ENCODE peak calls at places on chromosome 9, in nine cellular contexts. One of them, this sample, is unnamed. For H3K9me3, the result is how much of the 10 kb centered on the place peaks cover.

GRCh38 chr9:125586173-125586512 is 120.9 kb downstream of the MAPKAP1 start:
- DNase-seq in psoas muscle: no peak
- DNase-seq in RWPE2: no peak
- DNase-seq in IMR-90: no peak
- DNase-seq in ascending aorta: no peak
- DNase-seq in breast epithelium: no peak
- DNase-seq in A549: no peak
- DNase-seq in effector memory CD4-positive, alpha-beta T cell: no peak
- DNase-seq in right cardiac atrium: no peak
- DNase-seq in this sample: no peak

GRCh38 chr9:76985581-76985980 is 33.9 kb upstream of the FOXB2 start:
- DNase-seq in psoas muscle: no peak
- DNase-seq in ascending aorta: no peak
- DNase-seq in breast epithelium: no peak
- DNase-seq in RWPE2: no peak
- DNase-seq in right cardiac atrium: no peak
- DNase-seq in IMR-90: no peak
- DNase-seq in effector memory CD4-positive, alpha-beta T cell: no peak
- DNase-seq in A549: no peak
- DNase-seq in this sample: no peak

GRCh38 chr9:135155396-135155795 is 67.9 kb downstream of the OLFM1 start:
- DNase-seq in psoas muscle: no peak
- DNase-seq in RWPE2: no peak
- DNase-seq in breast epithelium: no peak
- DNase-seq in IMR-90: no peak
- DNase-seq in effector memory CD4-positive, alpha-beta T cell: no peak
- DNase-seq in right cardiac atrium: no peak
- DNase-seq in ascending aorta: no peak
- DNase-seq in A549: no peak
- DNase-seq in this sample: no peak

GRCh38 chr9:31870276-31870675 is 514.2 kb upstream of the ACO1 start:
- DNase-seq in breast epithelium: no peak
- DNase-seq in IMR-90: no peak
- DNase-seq in RWPE2: no peak
- DNase-seq in psoas muscle: no peak
- DNase-seq in effector memory CD4-positive, alpha-beta T cell: no peak
- DNase-seq in right cardiac atrium: no peak
- DNase-seq in A549: no peak
- DNase-seq in ascending aorta: no peak
- DNase-seq in this sample: no peak

GRCh38 chr9:23543420-23543819 is 282.6 kb downstream of the ELAVL2 start:
- DNase-seq in IMR-90: no peak
- DNase-seq in breast epithelium: no peak
- DNase-seq in psoas muscle: no peak
- DNase-seq in ascending aorta: no peak
- DNase-seq in effector memory CD4-positive, alpha-beta T cell: no peak
- DNase-seq in RWPE2: no peak
- DNase-seq in A549: peak
- DNase-seq in right cardiac atrium: no peak
- DNase-seq in this sample: no peak

GRCh38 chr9:100756217-100756616 is 178.3 kb downstream of the CAVIN4 start:
- DNase-seq in A549: no peak
- DNase-seq in RWPE2: no peak
- DNase-seq in right cardiac atrium: no peak
- DNase-seq in psoas muscle: no peak
- DNase-seq in breast epithelium: no peak
- DNase-seq in effector memory CD4-positive, alpha-beta T cell: no peak
- DNase-seq in ascending aorta: no peak
- DNase-seq in IMR-90: no peak
- DNase-seq in this sample: no peak

GRCh38 chr9:125970340-125970739 is 223.2 kb downstream of the PBX3 start:
- DNase-seq in A549: no peak
- DNase-seq in IMR-90: no peak
- DNase-seq in RWPE2: no peak
- DNase-seq in psoas muscle: no peak
- DNase-seq in breast epithelium: no peak
- DNase-seq in ascending aorta: no peak
- DNase-seq in effector memory CD4-positive, alpha-beta T cell: no peak
- DNase-seq in right cardiac atrium: no peak
- DNase-seq in this sample: no peak

GRCh38 chr9:126055386-126055785 is 271.2 kb upstream of the MVB12B start:
- DNase-seq in right cardiac atrium: no peak
- DNase-seq in A549: no peak
- DNase-seq in effector memory CD4-positive, alpha-beta T cell: no peak
- DNase-seq in breast epithelium: no peak
- DNase-seq in RWPE2: no peak
- DNase-seq in psoas muscle: no peak
- DNase-seq in IMR-90: peak
- DNase-seq in ascending aorta: no peak
- DNase-seq in this sample: no peak

GRCh38 chr9:117697046-117697445 is 7.2 kb upstream of the TLR4 start:
- DNase-seq in A549: no peak
- DNase-seq in IMR-90: no peak
- DNase-seq in right cardiac atrium: no peak
- DNase-seq in effector memory CD4-positive, alpha-beta T cell: no peak
- DNase-seq in psoas muscle: no peak
- DNase-seq in RWPE2: no peak
- DNase-seq in breast epithelium: no peak
- DNase-seq in ascending aorta: no peak
- DNase-seq in this sample: no peak

GRCh38 chr9:87322840-87323635 is 174.6 kb upstream of the DAPK1 start:
- DNase-seq in right cardiac atrium: no peak
- DNase-seq in breast epithelium: no peak
- DNase-seq in IMR-90: peak
- DNase-seq in RWPE2: no peak
- DNase-seq in A549: no peak
- DNase-seq in ascending aorta: no peak
- DNase-seq in psoas muscle: no peak
- DNase-seq in effector memory CD4-positive, alpha-beta T cell: no peak
- DNase-seq in this sample: no peak

GRCh38 chr9:89177021-89177400 is 1.6 kb downstream of the SHC3 start:
- DNase-seq in effector memory CD4-positive, alpha-beta T cell: no peak
- DNase-seq in IMR-90: peak
- DNase-seq in A549: no peak
- DNase-seq in psoas muscle: no peak
- DNase-seq in breast epithelium: no peak
- DNase-seq in ascending aorta: no peak
- DNase-seq in RWPE2: no peak
- DNase-seq in right cardiac atrium: no peak
- DNase-seq in this sample: no peak
- H3K4me3 ChIP-seq in effector memory CD4-positive, alpha-beta T cell: no peak
- H3K4me3 ChIP-seq in IMR-90: peak
- H3K4me3 ChIP-seq in A549: no peak
- H3K4me3 ChIP-seq in psoas muscle: peak
- H3K4me3 ChIP-seq in breast epithelium: peak
- H3K4me3 ChIP-seq in ascending aorta: peak
- H3K4me3 ChIP-seq in RWPE2: no peak
- H3K4me3 ChIP-seq in right cardiac atrium: peak
- H3K4me3 ChIP-seq in this sample: no peak

GRCh38 chr9:5735072-5735471 is 97.8 kb downstream of the ERMP1 start:
- DNase-seq in RWPE2: no peak
- DNase-seq in ascending aorta: no peak
- DNase-seq in breast epithelium: no peak
- DNase-seq in psoas muscle: no peak
- DNase-seq in effector memory CD4-positive, alpha-beta T cell: no peak
- DNase-seq in IMR-90: no peak
- DNase-seq in A549: no peak
- DNase-seq in right cardiac atrium: no peak
- DNase-seq in this sample: no peak

DNA sequence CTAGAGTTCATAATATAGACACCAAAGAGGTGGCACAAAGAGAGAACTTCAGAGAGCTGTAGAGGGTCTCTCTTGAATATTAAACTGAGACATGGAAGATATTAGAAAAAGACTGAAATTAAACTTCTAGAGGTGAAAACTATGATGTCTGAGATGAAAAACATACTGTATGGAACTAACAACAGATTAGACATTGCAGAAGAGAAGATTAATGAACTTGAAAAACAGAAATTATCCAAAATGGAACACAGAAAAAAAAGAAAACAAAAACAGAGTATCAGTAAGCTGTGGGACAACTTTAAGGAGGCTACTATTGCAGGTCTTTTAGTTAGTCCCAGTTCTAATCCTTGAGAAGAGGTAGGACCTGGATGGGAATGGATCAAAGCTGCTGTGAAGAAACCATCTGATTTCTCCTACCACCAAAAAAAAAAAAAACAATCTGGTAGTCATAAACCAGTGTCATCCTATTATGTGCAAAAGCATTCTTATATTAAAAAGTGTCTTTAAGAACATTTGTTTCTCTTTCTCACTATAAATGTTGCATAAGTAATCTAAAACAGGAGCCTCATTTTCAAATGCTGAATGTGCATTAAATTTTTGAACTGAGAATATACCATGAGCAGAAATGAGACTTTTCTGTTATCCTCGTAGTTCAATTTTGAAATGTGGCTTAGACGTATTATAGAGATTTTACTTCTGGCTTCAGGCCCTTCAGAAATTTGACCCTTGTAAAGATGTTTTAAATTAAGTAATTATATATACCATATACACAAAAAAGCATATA is 96.2 kb downstream of the ERMP1 start:
- DNase-seq in A549: no peak
- DNase-seq in effector memory CD4-positive, alpha-beta T cell: no peak
- DNase-seq in RWPE2: no peak
- DNase-seq in ascending aorta: no peak
- DNase-seq in right cardiac atrium: no peak
- DNase-seq in psoas muscle: no peak
- DNase-seq in IMR-90: no peak
- DNase-seq in breast epithelium: no peak
- DNase-seq in this sample: no peak
- H3K27ac ChIP-seq in A549: no peak
- H3K27ac ChIP-seq in effector memory CD4-positive, alpha-beta T cell: no peak
- H3K27ac ChIP-seq in RWPE2: no peak
- H3K27ac ChIP-seq in ascending aorta: no peak
- H3K27ac ChIP-seq in right cardiac atrium: no peak
- H3K27ac ChIP-seq in psoas muscle: no peak
- H3K27ac ChIP-seq in IMR-90: no peak
- H3K27ac ChIP-seq in breast epithelium: no peak
- H3K27ac ChIP-seq in this sample: no peak

GRCh38 chr9:137702615-137703379 is 84.0 kb downstream of the EHMT1 start:
- DNase-seq in right cardiac atrium: no peak
- DNase-seq in RWPE2: no peak
- DNase-seq in effector memory CD4-positive, alpha-beta T cell: no peak
- DNase-seq in IMR-90: no peak
- DNase-seq in ascending aorta: no peak
- DNase-seq in A549: no peak
- DNase-seq in psoas muscle: no peak
- DNase-seq in breast epithelium: no peak
- DNase-seq in this sample: no peak

GRCh38 chr9:137705443-137705863 is 86.6 kb downstream of the EHMT1 start:
- DNase-seq in ascending aorta: no peak
- DNase-seq in breast epithelium: no peak
- DNase-seq in A549: no peak
- DNase-seq in IMR-90: no peak
- DNase-seq in psoas muscle: no peak
- DNase-seq in effector memory CD4-positive, alpha-beta T cell: no peak
- DNase-seq in right cardiac atrium: no peak
- DNase-seq in RWPE2: no peak
- DNase-seq in this sample: peak

GRCh38 chr9:137700911-137701310 is 82.1 kb downstream of the EHMT1 start:
- DNase-seq in ascending aorta: no peak
- DNase-seq in A549: no peak
- DNase-seq in IMR-90: no peak
- DNase-seq in psoas muscle: no peak
- DNase-seq in right cardiac atrium: no peak
- DNase-seq in effector memory CD4-positive, alpha-beta T cell: no peak
- DNase-seq in RWPE2: no peak
- DNase-seq in breast epithelium: no peak
- DNase-seq in this sample: no peak

GRCh38 chr9:137705906-137706305 is 87.1 kb downstream of the EHMT1 start:
- DNase-seq in right cardiac atrium: no peak
- DNase-seq in psoas muscle: no peak
- DNase-seq in A549: no peak
- DNase-seq in IMR-90: no peak
- DNase-seq in ascending aorta: no peak
- DNase-seq in effector memory CD4-positive, alpha-beta T cell: no peak
- DNase-seq in RWPE2: no peak
- DNase-seq in breast epithelium: no peak
- DNase-seq in this sample: no peak

DNA sequence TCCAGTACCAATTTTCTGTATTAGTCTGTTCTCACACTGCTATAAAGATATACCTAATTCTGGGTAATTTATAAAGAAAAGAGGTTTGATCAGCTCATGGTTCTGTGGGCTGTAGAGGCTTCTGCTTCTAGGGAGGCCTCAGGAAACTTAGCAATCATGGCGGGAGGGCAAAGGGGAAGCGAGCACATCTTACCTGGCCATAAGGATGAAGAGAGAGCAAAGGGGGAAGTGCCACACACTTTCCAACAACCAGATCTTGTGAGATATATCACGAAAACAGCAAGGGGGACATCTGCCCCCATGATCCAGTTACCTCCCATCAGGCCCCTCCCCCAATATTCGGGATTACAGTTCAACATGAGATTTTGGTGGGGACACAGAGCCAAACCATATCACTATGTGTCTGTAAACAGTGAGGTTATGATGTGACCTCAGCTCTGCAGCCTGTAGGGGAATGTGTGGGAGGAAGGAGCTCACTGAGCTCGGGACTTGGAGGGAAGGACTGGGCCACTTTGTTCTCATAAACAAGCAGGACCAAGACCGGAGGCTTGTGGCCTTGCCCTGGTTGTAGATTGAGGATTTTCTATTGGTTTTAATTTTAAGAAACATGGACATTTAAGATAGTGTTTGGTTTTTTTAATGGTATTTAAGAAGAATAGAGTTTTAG is 85.2 kb downstream of the EHMT1 start:
- DNase-seq in IMR-90: peak
- DNase-seq in A549: no peak
- DNase-seq in effector memory CD4-positive, alpha-beta T cell: no peak
- DNase-seq in RWPE2: no peak
- DNase-seq in ascending aorta: no peak
- DNase-seq in breast epithelium: no peak
- DNase-seq in psoas muscle: no peak
- DNase-seq in right cardiac atrium: no peak
- DNase-seq in this sample: no peak
- H3K9me3 ChIP-seq in IMR-90: under half
- H3K9me3 ChIP-seq in A549: under half
- H3K9me3 ChIP-seq in effector memory CD4-positive, alpha-beta T cell: under half
- H3K9me3 ChIP-seq in RWPE2: under half
- H3K9me3 ChIP-seq in ascending aorta: under half
- H3K9me3 ChIP-seq in breast epithelium: under half
- H3K9me3 ChIP-seq in psoas muscle: under half
- H3K9me3 ChIP-seq in right cardiac atrium: under half
- H3K9me3 ChIP-seq in this sample: under half

DNA sequence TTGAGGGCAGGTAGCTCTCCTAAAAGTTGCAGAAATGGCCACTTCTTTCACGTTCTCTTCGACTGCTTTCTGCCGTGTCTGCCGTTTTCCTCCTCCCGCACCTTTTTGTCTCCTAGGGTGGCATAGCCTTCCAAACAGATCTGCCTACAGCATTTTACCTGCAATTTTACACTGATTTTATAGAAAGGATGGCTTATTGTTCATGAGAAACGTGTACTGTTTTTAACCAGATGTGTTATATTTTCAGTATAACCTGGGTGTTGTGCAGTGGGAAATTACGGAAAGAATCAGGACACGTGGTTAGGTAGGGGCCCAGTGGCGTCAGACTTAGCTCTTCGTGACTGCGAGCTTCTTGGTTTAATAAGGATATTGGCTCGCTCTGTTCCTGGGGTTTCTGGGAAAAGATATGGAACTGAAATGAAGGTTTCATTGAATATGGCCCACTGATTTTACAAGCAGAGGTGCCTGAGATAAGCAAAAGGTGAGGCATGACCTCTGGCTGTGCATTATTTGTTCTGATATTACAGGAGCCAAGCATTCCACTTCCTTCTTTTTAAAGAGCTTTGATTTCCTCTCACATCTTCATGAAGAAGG is 43.7 kb upstream of the PRSS3 start:
- DNase-seq in ascending aorta: no peak
- DNase-seq in IMR-90: no peak
- DNase-seq in breast epithelium: no peak
- DNase-seq in A549: no peak
- DNase-seq in psoas muscle: no peak
- DNase-seq in effector memory CD4-positive, alpha-beta T cell: no peak
- DNase-seq in RWPE2: no peak
- DNase-seq in right cardiac atrium: no peak
- DNase-seq in this sample: no peak
- H3K4me3 ChIP-seq in ascending aorta: no peak
- H3K4me3 ChIP-seq in IMR-90: no peak
- H3K4me3 ChIP-seq in breast epithelium: peak
- H3K4me3 ChIP-seq in A549: no peak
- H3K4me3 ChIP-seq in psoas muscle: no peak
- H3K4me3 ChIP-seq in effector memory CD4-positive, alpha-beta T cell: no peak
- H3K4me3 ChIP-seq in RWPE2: peak
- H3K4me3 ChIP-seq in right cardiac atrium: no peak
- H3K4me3 ChIP-seq in this sample: no peak

This sample was measured in CD4-positive, CD25-positive, alpha-beta regulatory T cell.